ENCODE peak calls at places on chromosomes 12 and 14, in five cellular contexts. One of them, this sample, is unnamed.

GRCh38 chr12:63805704-63806672 is 26.3 kb downstream of the RXYLT1 start:
- DNase-seq in A549: no peak
- DNase-seq in HepG2: peak
- DNase-seq in K562: no peak
- DNase-seq in H1: no peak
- DNase-seq in this sample: no peak

GRCh38 chr12:12673296-12673695 is 22.7 kb downstream of the GPR19 start:
- DNase-seq in A549: no peak
- DNase-seq in HepG2: no peak
- DNase-seq in K562: no peak
- DNase-seq in H1: no peak
- DNase-seq in this sample: peak

GRCh38 chr14:54792288-54792687 is 110.3 kb downstream of the GCH1 start:
- DNase-seq in A549: no peak
- DNase-seq in HepG2: no peak
- DNase-seq in K562: no peak
- DNase-seq in H1: no peak
- DNase-seq in this sample: no peak

GRCh38 chr12:99704036-99704435 is 56.5 kb downstream of the GARIN6 start:
- DNase-seq in A549: no peak
- DNase-seq in HepG2: no peak
- DNase-seq in K562: no peak
- DNase-seq in H1: no peak
- DNase-seq in this sample: no peak

GRCh38 chr12:104928036-104928770 is 29.9 kb downstream of the SLC41A2 start:
- DNase-seq in A549: no peak
- DNase-seq in HepG2: no peak
- DNase-seq in K562: no peak
- DNase-seq in H1: no peak
- DNase-seq in this sample: no peak

GRCh38 chr12:120851939-120852338 is 52.2 kb downstream of the SPPL3 start:
- DNase-seq in A549: no peak
- DNase-seq in HepG2: no peak
- DNase-seq in K562: no peak
- DNase-seq in H1: no peak
- DNase-seq in this sample: no peak

GRCh38 chr12:63937381-63938168 is 93.1 kb downstream of the SRGAP1 start:
- DNase-seq in A549: no peak
- DNase-seq in HepG2: no peak
- DNase-seq in K562: no peak
- DNase-seq in H1: no peak
- DNase-seq in this sample: no peak

GRCh38 chr12:82708507-82708906 is 21.8 kb downstream of the TMTC2 start:
- DNase-seq in A549: no peak
- DNase-seq in HepG2: no peak
- DNase-seq in K562: no peak
- DNase-seq in H1: peak
- DNase-seq in this sample: no peak

GRCh38 chr14:61588419-61588901 is 106.9 kb upstream of the HIF1A start:
- DNase-seq in A549: no peak
- DNase-seq in HepG2: no peak
- DNase-seq in K562: no peak
- DNase-seq in H1: no peak
- DNase-seq in this sample: peak

GRCh38 chr12:28057856-28058615 is 85.5 kb upstream of the PTHLH start:
- DNase-seq in A549: no peak
- DNase-seq in HepG2: no peak
- DNase-seq in K562: no peak
- DNase-seq in H1: no peak
- DNase-seq in this sample: peak

GRCh38 chr12:90098132-90098779 is 389.6 kb upstream of the ATP2B1 start:
- DNase-seq in A549: no peak
- DNase-seq in HepG2: no peak
- DNase-seq in K562: no peak
- DNase-seq in H1: no peak
- DNase-seq in this sample: no peak

GRCh38 chr14:101126376-101127130 is 223.0 kb upstream of the RTL1 start:
- DNase-seq in A549: no peak
- DNase-seq in HepG2: no peak
- DNase-seq in K562: no peak
- DNase-seq in H1: no peak
- DNase-seq in this sample: no peak

GRCh38 chr12:4825139-4825858 is 84.4 kb upstream of the KCNA1 start:
- DNase-seq in A549: no peak
- DNase-seq in HepG2: no peak
- DNase-seq in K562: no peak
- DNase-seq in H1: no peak
- DNase-seq in this sample: no peak

GRCh38 chr14:100025111-100025510 is 40.1 kb upstream of the EVL start:
- DNase-seq in A549: peak
- DNase-seq in HepG2: peak
- DNase-seq in K562: peak
- DNase-seq in H1: peak
- DNase-seq in this sample: peak

GRCh38 chr12:19198272-19198671 is 68.7 kb downstream of the PLEKHA5 start:
- DNase-seq in A549: no peak
- DNase-seq in HepG2: no peak
- DNase-seq in K562: no peak
- DNase-seq in H1: no peak
- DNase-seq in this sample: peak

GRCh38 chr12:131883521-131883900 is 10.9 kb upstream of the ULK1 start:
- DNase-seq in A549: peak
- DNase-seq in HepG2: no peak
- DNase-seq in K562: no peak
- DNase-seq in H1: no peak
- DNase-seq in this sample: no peak

GRCh38 chr14:95106966-95107365 is 50.4 kb downstream of the DICER1 start:
- DNase-seq in A549: no peak
- DNase-seq in HepG2: no peak
- DNase-seq in K562: no peak
- DNase-seq in H1: no peak
- DNase-seq in this sample: peak

GRCh38 chr14:51395361-51395849 is 155.4 kb downstream of the TMX1 start:
- DNase-seq in A549: no peak
- DNase-seq in HepG2: no peak
- DNase-seq in K562: no peak
- DNase-seq in H1: no peak
- DNase-seq in this sample: peak

GRCh38 chr12:118981285-118982201 is at the start of gene SRRM4:
- DNase-seq in A549: no peak
- DNase-seq in HepG2: no peak
- DNase-seq in K562: peak
- DNase-seq in H1: peak
- DNase-seq in this sample: no peak

GRCh38 chr14:71538949-71539659 is 393.1 kb upstream of the RGS6 start:
- DNase-seq in A549: no peak
- DNase-seq in HepG2: no peak
- DNase-seq in K562: no peak
- DNase-seq in H1: no peak
- DNase-seq in this sample: peak

GRCh38 chr14:100010679-100011078 is 54.5 kb upstream of the EVL start:
- DNase-seq in A549: no peak
- DNase-seq in HepG2: no peak
- DNase-seq in K562: no peak
- DNase-seq in H1: no peak
- DNase-seq in this sample: no peak

GRCh38 chr12:1216560-1216959 is 225.5 kb downstream of the ERC1 start:
- DNase-seq in A549: no peak
- DNase-seq in HepG2: no peak
- DNase-seq in K562: no peak
- DNase-seq in H1: no peak
- DNase-seq in this sample: no peak

GRCh38 chr12:68792952-68793351 is 15.0 kb upstream of the MDM2 start:
- DNase-seq in A549: peak
- DNase-seq in HepG2: peak
- DNase-seq in K562: peak
- DNase-seq in H1: no peak
- DNase-seq in this sample: peak

GRCh38 chr14:91870001-91870400 is 2.7 kb upstream of the TC2N start:
- DNase-seq in A549: no peak
- DNase-seq in HepG2: peak
- DNase-seq in K562: no peak
- DNase-seq in H1: no peak
- DNase-seq in this sample: no peak

GRCh38 chr12:60290532-60290931 is 694.7 kb downstream of the SLC16A7 start:
- DNase-seq in A549: no peak
- DNase-seq in HepG2: no peak
- DNase-seq in K562: no peak
- DNase-seq in H1: no peak
- DNase-seq in this sample: no peak

GRCh38 chr12:52227767-52228166 is 5.3 kb upstream of the KRT7 start:
- DNase-seq in A549: no peak
- DNase-seq in HepG2: no peak
- DNase-seq in K562: no peak
- DNase-seq in H1: no peak
- DNase-seq in this sample: no peak

GRCh38 chr12:130832561-130833209 is 6.4 kb downstream of the STX2 start:
- DNase-seq in A549: no peak
- DNase-seq in HepG2: no peak
- DNase-seq in K562: peak
- DNase-seq in H1: no peak
- DNase-seq in this sample: peak

GRCh38 chr12:14167005-14167628 is 185.7 kb upstream of the GRIN2B start:
- DNase-seq in A549: peak
- DNase-seq in HepG2: peak
- DNase-seq in K562: peak
- DNase-seq in H1: no peak
- DNase-seq in this sample: peak

GRCh38 chr14:87615050-87615449 is 377.9 kb downstream of the GALC start:
- DNase-seq in A549: no peak
- DNase-seq in HepG2: no peak
- DNase-seq in K562: no peak
- DNase-seq in H1: no peak
- DNase-seq in this sample: no peak

GRCh38 chr14:87615822-87616679 is 376.9 kb downstream of the GALC start:
- DNase-seq in A549: peak
- DNase-seq in HepG2: peak
- DNase-seq in K562: peak
- DNase-seq in H1: peak
- DNase-seq in this sample: peak

GRCh38 chr14:87617079-87617478 is 375.9 kb downstream of the GALC start:
- DNase-seq in A549: no peak
- DNase-seq in HepG2: no peak
- DNase-seq in K562: no peak
- DNase-seq in H1: no peak
- DNase-seq in this sample: no peak

GRCh38 chr14:87613856-87614255 is 379.1 kb downstream of the GALC start:
- DNase-seq in A549: no peak
- DNase-seq in HepG2: no peak
- DNase-seq in K562: no peak
- DNase-seq in H1: no peak
- DNase-seq in this sample: no peak
- TF ChIP-seq MAFK in A549: no peak
- TF ChIP-seq MAFK in HepG2: no peak
- TF ChIP-seq MAFK in K562: no peak
- TF ChIP-seq MAFK in H1: no peak
- TF ChIP-seq MAFK in this sample: no peak

DNA sequence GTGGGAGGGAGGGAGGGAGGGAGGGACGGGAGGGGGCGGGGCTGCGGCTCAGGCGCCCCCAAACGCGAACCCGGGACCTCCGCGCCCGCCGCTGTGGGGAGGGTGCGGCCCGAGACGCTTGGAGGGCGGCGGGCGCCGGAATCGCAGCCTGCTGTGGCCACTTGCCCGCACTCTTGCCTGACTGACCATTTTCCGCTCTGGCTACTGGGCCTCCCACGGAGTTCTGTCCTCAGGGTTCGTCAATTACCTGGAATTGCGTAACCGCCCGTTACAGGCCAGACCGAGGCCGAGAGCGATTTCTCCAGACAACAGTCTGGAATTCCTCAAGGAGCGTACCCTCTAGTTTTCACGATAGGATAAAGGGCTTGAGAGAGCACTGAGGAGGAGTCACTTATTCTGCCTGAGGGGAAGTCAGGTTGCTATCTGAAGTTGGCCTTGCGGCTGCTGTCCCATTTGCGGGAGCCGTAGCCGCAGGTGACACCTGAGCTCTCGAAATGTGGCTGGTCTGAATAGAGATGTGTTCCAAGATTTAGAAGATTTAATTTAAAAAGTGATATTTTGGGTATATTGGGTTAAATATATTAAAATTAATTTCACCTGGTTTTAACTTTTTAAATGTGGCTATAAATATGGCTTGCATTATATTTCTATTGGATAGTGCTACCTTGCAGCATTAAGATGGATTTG is 446 bp upstream of the ZNF641 start:
- DNase-seq in A549: peak
- DNase-seq in HepG2: peak
- DNase-seq in K562: no peak
- DNase-seq in H1: no peak
- DNase-seq in this sample: peak
- TF ChIP-seq MAFK in A549: no peak
- TF ChIP-seq MAFK in HepG2: no peak
- TF ChIP-seq MAFK in K562: no peak
- TF ChIP-seq MAFK in H1: no peak
- TF ChIP-seq MAFK in this sample: no peak

GRCh38 chr14:69674546-69675245 is 63.3 kb downstream of the SUSD6 start:
- DNase-seq in A549: no peak
- DNase-seq in HepG2: no peak
- DNase-seq in K562: no peak
- DNase-seq in H1: no peak
- DNase-seq in this sample: no peak
- TF ChIP-seq MAFK in A549: no peak
- TF ChIP-seq MAFK in HepG2: no peak
- TF ChIP-seq MAFK in K562: no peak
- TF ChIP-seq MAFK in H1: no peak
- TF ChIP-seq MAFK in this sample: no peak

GRCh38 chr12:16330554-16330953 is 16.9 kb upstream of the MGST1 start:
- DNase-seq in A549: no peak
- DNase-seq in HepG2: no peak
- DNase-seq in K562: no peak
- DNase-seq in H1: no peak
- DNase-seq in this sample: no peak

GRCh38 chr12:16331998-16332397 is 15.4 kb upstream of the MGST1 start:
- DNase-seq in A549: no peak
- DNase-seq in HepG2: no peak
- DNase-seq in K562: no peak
- DNase-seq in H1: no peak
- DNase-seq in this sample: no peak

GRCh38 chr12:16327963-16328362 is 19.5 kb upstream of the MGST1 start:
- DNase-seq in A549: no peak
- DNase-seq in HepG2: no peak
- DNase-seq in K562: no peak
- DNase-seq in H1: no peak
- DNase-seq in this sample: no peak

GRCh38 chr12:16325426-16325825 is 22.0 kb upstream of the MGST1 start:
- DNase-seq in A549: no peak
- DNase-seq in HepG2: no peak
- DNase-seq in K562: no peak
- DNase-seq in H1: no peak
- DNase-seq in this sample: no peak

DNA sequence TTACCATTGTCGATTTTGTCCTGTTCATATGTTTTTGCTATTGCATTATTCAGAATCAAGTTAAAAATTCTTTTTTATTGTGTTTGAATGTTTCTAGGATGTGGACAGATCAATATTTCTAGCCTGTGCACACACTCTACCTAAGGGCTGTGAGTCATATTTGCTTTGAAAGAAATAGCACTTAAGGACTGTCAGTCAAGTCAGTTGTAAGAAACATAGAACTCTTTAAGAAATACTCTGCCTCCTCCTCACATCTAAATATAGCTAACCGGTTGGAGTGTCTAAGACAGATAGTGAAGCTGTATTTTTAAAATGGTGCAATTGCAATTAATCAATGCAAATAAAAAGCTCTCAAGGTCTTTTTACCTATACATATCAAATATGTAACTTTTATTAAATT is 17.9 kb upstream of the MGST1 start:
- DNase-seq in A549: no peak
- DNase-seq in HepG2: no peak
- DNase-seq in K562: no peak
- DNase-seq in H1: no peak
- DNase-seq in this sample: no peak
- TF ChIP-seq MAFK in A549: no peak
- TF ChIP-seq MAFK in HepG2: no peak
- TF ChIP-seq MAFK in K562: no peak
- TF ChIP-seq MAFK in H1: no peak
- TF ChIP-seq MAFK in this sample: no peak